ENCODE peak calls at places on chromosomes 12 and 14, in five cellular contexts. W is NCI-H1092, B is HCT116, M is fibroblast of pulmonary artery, D is aorta. Y is an unnamed sample.

GRCh38 chr14:74980746-74981661 is 21.7 kb upstream of the EIF2B2 start:
- DNase-seq in W (no peak), B (no peak), M (peak; percentile 45), D (peak; percentile 92), Y (peak; percentile 79)

GRCh38 chr12:79124385-79124784 is 259.8 kb downstream of the SYT1 start:
- DNase-seq in W (no peak), B (no peak), M (no peak), D (no peak), Y (no peak)

GRCh38 chr14:81222694-81223093 is 1.9 kb upstream of the GTF2A1 start:
- DNase-seq in W (no peak), B (no peak), M (no peak), D (no peak), Y (no peak)

GRCh38 chr14:66281036-66281776 is 205.0 kb upstream of the CCDC196 start:
- DNase-seq in W (no peak), B (no peak), M (peak; percentile 16), D (no peak), Y (no peak)

GRCh38 chr12:65121049-65121955 is at the start of gene WIF1:
- DNase-seq in W (no peak), B (no peak), M (peak; percentile 1), D (peak; percentile 77), Y (no peak)

GRCh38 chr14:34372766-34373165 is 89.3 kb downstream of the SPTSSA start:
- DNase-seq in W (no peak), B (no peak), M (no peak), D (no peak), Y (no peak)

GRCh38 chr12:76863811-76864210 is 15.0 kb downstream of the CSRP2 start:
- DNase-seq in W (no peak), B (no peak), M (no peak), D (no peak), Y (no peak)

GRCh38 chr12:20601668-20602280 is 93.4 kb upstream of the SLCO1C1 start:
- DNase-seq in W (peak; percentile 13), B (peak; percentile 46), M (peak; percentile 80), D (no peak), Y (peak; percentile 51)

GRCh38 chr12:5451251-5451650 is 19.3 kb downstream of the NTF3 start:
- DNase-seq in W (no peak), B (no peak), M (peak; percentile 60), D (no peak), Y (no peak)

GRCh38 chr12:64595863-64596793 is 14.2 kb upstream of the RASSF3 start:
- DNase-seq in W (no peak), B (no peak), M (no peak), D (no peak), Y (no peak)

GRCh38 chr14:91890291-91890749 is 23.0 kb upstream of the TC2N start:
- DNase-seq in W (no peak), B (no peak), M (no peak), D (no peak), Y (no peak)

GRCh38 chr14:73250781-73251500 is 13.6 kb downstream of the PAPLN start:
- DNase-seq in W (no peak), B (no peak), M (no peak), D (peak; percentile 74), Y (no peak)

GRCh38 chr12:76738824-76739579 is 24.9 kb upstream of the ZDHHC17 start:
- DNase-seq in W (no peak), B (no peak), M (no peak), D (no peak), Y (no peak)

GRCh38 chr12:104498211-104498801 is 41.6 kb downstream of the CHST11 start:
- DNase-seq in W (no peak), B (peak; percentile 16), M (no peak), D (no peak), Y (no peak)

GRCh38 chr12:42862055-42862454 is 272.5 kb upstream of the PRICKLE1 start:
- DNase-seq in W (no peak), B (no peak), M (no peak), D (no peak), Y (peak; percentile 7)

GRCh38 chr12:49195734-49196133 is 6.9 kb upstream of the TUBA1A start:
- DNase-seq in W (no peak), B (no peak), M (no peak), D (no peak), Y (no peak)

GRCh38 chr12:22562187-22563028 is 18.1 kb upstream of the C2CD5 start:
- DNase-seq in W (no peak), B (no peak), M (no peak), D (no peak), Y (no peak)

GRCh38 chr14:64337901-64338615 is 43.9 kb upstream of the ESR2 start:
- DNase-seq in W (peak; percentile 70), B (no peak), M (peak; percentile 55), D (peak; percentile 72), Y (no peak)

GRCh38 chr12:117968826-117969659 is at the start of gene KSR2:
- DNase-seq in W (peak; percentile 88), B (peak; percentile 81), M (peak; percentile 3), D (no peak), Y (peak; percentile 8)

GRCh38 chr12:46559311-46559710 is 186.7 kb upstream of the SLC38A2 start:
- DNase-seq in W (no peak), B (no peak), M (peak; percentile 49), D (no peak), Y (no peak)

GRCh38 chr12:4506870-4507269 is 31.8 kb upstream of the RAD51AP1 start:
- DNase-seq in W (no peak), B (no peak), M (peak; percentile 30), D (no peak), Y (no peak)

GRCh38 chr12:31310488-31310887 is 15.5 kb downstream of the SINHCAF start:
- DNase-seq in W (no peak), B (no peak), M (no peak), D (no peak), Y (no peak)

GRCh38 chr14:61696753-61697318 is 1.5 kb downstream of the HIF1A start:
- DNase-seq in W (no peak), B (no peak), M (peak; percentile 70), D (no peak), Y (no peak)

GRCh38 chr12:76451528-76451927 is 103.3 kb upstream of the BBS10 start:
- DNase-seq in W (no peak), B (no peak), M (no peak), D (no peak), Y (no peak)

GRCh38 chr12:70243510-70244331 is 488 bp downstream of the CNOT2 start:
- DNase-seq in W (peak; percentile 28), B (peak; percentile 13), M (peak; percentile 66), D (peak; percentile 92), Y (peak; percentile 79)

GRCh38 chr12:57148469-57149308 is 1.3 kb upstream of the LRP1-AS start:
- DNase-seq in W (no peak), B (no peak), M (peak; percentile 89), D (no peak), Y (no peak)

GRCh38 chr14:24629521-24629920 is 4.5 kb downstream of the GZMB start:
- DNase-seq in W (no peak), B (no peak), M (no peak), D (no peak), Y (no peak)

GRCh38 chr12:56014205-56014604 is 6.6 kb upstream of the IKZF4 start:
- DNase-seq in W (no peak), B (no peak), M (no peak), D (no peak), Y (no peak)

GRCh38 chr12:123483602-123484273 is 25.8 kb downstream of the SNRNP35 start:
- DNase-seq in W (no peak), B (no peak), M (no peak), D (no peak), Y (no peak)

GRCh38 chr14:75494898-75495297 is 27.4 kb upstream of the BATF start:
- DNase-seq in W (no peak), B (no peak), M (no peak), D (no peak), Y (no peak)

GRCh38 chr12:84619053-84619452 is 293.5 kb downstream of the SLC6A15 start:
- DNase-seq in W (no peak), B (no peak), M (peak; percentile 8), D (no peak), Y (no peak)

GRCh38 chr14:73743431-73743931 is 29.3 kb upstream of the PNMA1 start:
- DNase-seq in W (no peak), B (no peak), M (no peak), D (no peak), Y (peak; percentile 71)

GRCh38 chr12:41228066-41228820 is 40.1 kb downstream of the PDZRN4 start:
- DNase-seq in W (no peak), B (no peak), M (no peak), D (no peak), Y (no peak)

GRCh38 chr12:98893126-98893525 is 248.0 kb downstream of the APAF1 start:
- DNase-seq in W (no peak), B (no peak), M (no peak), D (no peak), Y (no peak)

GRCh38 chr12:83690465-83690864 is 1003.8 kb downstream of the TMTC2 start:
- DNase-seq in W (no peak), B (no peak), M (no peak), D (no peak), Y (no peak)

GRCh38 chr14:74531467-74531866 is 37.9 kb downstream of the ISCA2 start:
- DNase-seq in W (no peak), B (peak; percentile 63), M (peak; percentile 65), D (no peak), Y (peak; percentile 21)

GRCh38 chr12:92107621-92108131 is 38.0 kb downstream of the BTG1 start:
- DNase-seq in W (peak; percentile 84), B (no peak), M (no peak), D (no peak), Y (no peak)

GRCh38 chr12:50725011-50725899 is 38.6 kb upstream of the ATF1 start:
- DNase-seq in W (no peak), B (no peak), M (peak; percentile 45), D (no peak), Y (peak; percentile 50)